ENCODE peak calls at places on chromosomes 1 and 21, in four cellular contexts. G is body of pancreas, H is upper lobe of left lung, V is uterus. J is an unnamed sample.

GRCh38 chr1:118555638-118556037 is 370.6 kb upstream of the SPAG17 start:
- DNase-seq in G (no peak), H (no peak), V (no peak), J (no peak)

GRCh38 chr21:35102488-35103407 is 53.6 kb upstream of the RUNX1 start:
- DNase-seq in G (peak; percentile 67), H (peak; percentile 72), V (no peak), J (no peak)

GRCh38 chr1:203074610-203075009 is 11.2 kb downstream of the MYOG start:
- DNase-seq in G (no peak), H (no peak), V (no peak), J (no peak)

GRCh38 chr1:9594471-9595155 is 5.9 kb downstream of the TMEM201 start:
- DNase-seq in G (no peak), H (no peak), V (no peak), J (no peak)

GRCh38 chr1:240508201-240508600 is 103.8 kb downstream of the GREM2 start:
- DNase-seq in G (no peak), H (no peak), V (no peak), J (no peak)

GRCh38 chr1:224592636-224593579 is 23.2 kb upstream of the CNIH3 start:
- DNase-seq in G (peak; percentile 25), H (no peak), V (no peak), J (peak; percentile 48)

GRCh38 chr1:19765623-19766022 is 34.1 kb downstream of the TMCO4 start:
- DNase-seq in G (no peak), H (no peak), V (no peak), J (peak; percentile 78)

GRCh38 chr1:43648448-43648847 is 1.5 kb upstream of the KDM4A start:
- DNase-seq in G (no peak), H (no peak), V (no peak), J (no peak)

GRCh38 chr1:43947061-43947889 is 525 bp downstream of the IPO13 start:
- DNase-seq in G (no peak), H (no peak), V (peak; percentile 43), J (no peak)

GRCh38 chr1:23557471-23558124 is 1.7 kb downstream of the ID3 start:
- DNase-seq in G (no peak), H (no peak), V (no peak), J (no peak)

GRCh38 chr21:43919871-43920801 is 55.1 kb downstream of the AGPAT3 start:
- DNase-seq in G (no peak), H (no peak), V (no peak), J (no peak)

GRCh38 chr1:217494767-217495166 is 136.1 kb downstream of the GPATCH2 start:
- DNase-seq in G (no peak), H (no peak), V (no peak), J (no peak)

GRCh38 chr1:156476501-156477298 is 23.9 kb downstream of the MEF2D start:
- DNase-seq in G (no peak), H (no peak), V (peak; percentile 69), J (peak; percentile 90)

GRCh38 chr1:9894115-9894514 is 16.0 kb downstream of the CTNNBIP1 start:
- DNase-seq in G (no peak), H (no peak), V (no peak), J (no peak)

GRCh38 chr1:224851850-224852261 is 77.6 kb upstream of the DNAH14 start:
- DNase-seq in G (peak; percentile 89), H (no peak), V (no peak), J (no peak)

GRCh38 chr1:218299416-218299815 is 14.3 kb downstream of the RRP15 start:
- DNase-seq in G (no peak), H (no peak), V (no peak), J (no peak)

GRCh38 chr1:66533804-66534745 is at the start of gene SGIP1:
- DNase-seq in G (peak; percentile 19), H (peak; percentile 49), V (peak; percentile 64), J (no peak)

GRCh38 chr1:46519209-46519608 is 29.6 kb downstream of the DMBX1 start:
- DNase-seq in G (no peak), H (no peak), V (no peak), J (no peak)

DNA sequence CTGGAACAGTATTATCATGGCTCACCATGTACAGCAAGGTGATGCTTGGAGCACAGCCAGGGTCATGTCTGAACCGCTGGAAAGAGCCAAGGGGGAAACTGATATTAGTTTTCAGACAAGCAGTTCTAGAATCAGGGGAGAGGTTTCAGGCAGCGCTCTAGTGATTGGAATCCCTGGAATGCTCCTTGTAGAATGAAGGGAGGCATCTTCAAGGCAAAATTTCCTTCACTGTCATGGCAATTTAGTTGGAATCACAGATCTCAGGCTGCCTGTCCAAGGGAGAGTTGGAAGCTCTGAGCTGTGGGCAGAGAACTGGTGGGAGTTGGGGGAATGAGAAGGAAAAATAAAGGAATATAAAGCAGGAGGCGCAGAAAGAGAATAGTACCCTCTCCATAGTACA is 737.1 kb downstream of the PTPRU start:
- DNase-seq in G (no peak), H (no peak), V (no peak), J (no peak)
- TF ChIP-seq POLR2A in G (no peak), H (no peak), V (no peak), J (no peak)

DNA sequence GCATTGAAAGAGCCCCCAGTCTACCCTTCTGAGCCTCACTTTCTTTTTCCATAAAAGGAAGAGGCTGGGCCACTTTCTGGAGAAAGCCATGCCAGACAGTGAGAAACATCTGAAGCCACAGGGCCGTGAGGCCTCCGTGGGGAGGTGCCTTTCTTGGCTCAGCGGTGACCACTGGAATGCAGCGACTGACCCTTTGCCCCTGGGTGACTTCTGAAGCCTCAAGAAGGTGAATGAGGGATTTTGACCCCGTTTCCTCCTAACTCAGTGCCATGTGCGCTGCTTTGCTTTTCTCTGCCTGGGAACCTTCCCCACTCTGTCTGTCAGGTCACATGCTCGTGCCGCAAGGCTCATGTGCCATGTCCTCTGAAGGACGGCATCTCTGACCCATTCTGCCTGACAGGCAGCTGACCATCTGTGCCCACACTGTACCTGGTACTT is 44.7 kb upstream of the A3GALT2 start:
- DNase-seq in G (no peak), H (no peak), V (peak; percentile 67), J (no peak)
- TF ChIP-seq POLR2A in G (no peak), H (no peak), V (no peak), J (no peak)

GRCh38 chr1:21439721-21440629 is at the start of gene NBPF3:
- DNase-seq in G (peak; percentile 92), H (peak; percentile 93), V (peak; percentile 85), J (peak; percentile 54)
- TF ChIP-seq POLR2A in G (peak; percentile 60), H (peak; percentile 20), V (peak; percentile 78), J (peak; percentile 31)

DNA sequence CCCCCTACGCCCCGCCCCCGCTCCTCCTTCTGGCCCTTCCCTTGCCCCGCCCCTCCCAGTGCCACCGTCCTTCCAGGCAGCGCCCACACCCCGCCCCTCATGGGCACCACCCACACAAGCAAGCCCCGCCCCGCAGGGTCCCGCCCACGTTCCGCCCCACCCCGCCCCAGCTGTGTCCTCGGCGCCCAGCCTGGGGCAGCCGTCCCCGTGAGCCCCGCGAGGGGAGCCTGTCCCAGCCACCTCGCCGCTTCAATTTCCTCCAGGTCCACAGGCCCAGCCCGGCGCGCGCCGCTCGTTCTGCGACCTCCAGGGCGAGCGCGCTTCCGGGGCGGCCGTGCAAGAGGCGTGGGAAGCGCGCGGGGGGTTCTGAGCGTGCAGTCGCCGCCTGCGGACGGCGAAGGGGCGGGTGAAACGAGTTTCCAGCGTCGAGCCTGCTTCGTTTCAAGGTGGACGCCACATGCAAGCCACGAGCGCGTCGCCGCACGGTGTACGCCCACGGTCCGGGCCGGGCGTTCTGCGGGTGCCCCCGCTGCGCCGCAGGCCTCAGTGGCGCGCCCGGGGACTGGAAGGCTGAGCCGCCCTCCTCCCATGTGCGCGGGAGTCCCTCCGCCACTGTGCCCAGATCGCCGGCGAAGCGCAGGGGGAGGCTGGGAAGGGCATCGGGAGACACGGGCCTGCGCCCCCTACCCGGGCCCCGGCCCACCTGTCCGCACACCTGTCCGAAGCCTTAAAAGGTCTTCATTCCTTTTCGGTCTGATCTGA is 10.8 kb upstream of the FAAP20 start:
- DNase-seq in G (peak; percentile 97), H (peak; percentile 99), V (peak; percentile 96), J (peak; percentile 69)
- TF ChIP-seq POLR2A in G (peak; percentile 54), H (no peak), V (peak; percentile 65), J (no peak)

GRCh38 chr1:181504294-181505115 is 21.2 kb downstream of the CACNA1E start:
- DNase-seq in G (no peak), H (no peak), V (no peak), J (peak; percentile 28)
- TF ChIP-seq POLR2A in G (no peak), H (no peak), V (no peak), J (no peak)

GRCh38 chr1:197776348-197777082 is 1.2 kb upstream of the DENND1B start:
- DNase-seq in G (no peak), H (no peak), V (no peak), J (peak; percentile 33)

GRCh38 chr1:197773856-197774255 is 1.4 kb downstream of the DENND1B start:
- DNase-seq in G (no peak), H (no peak), V (no peak), J (no peak)

GRCh38 chr1:197775282-197776262 is at the start of gene DENND1B:
- DNase-seq in G (peak; percentile 88), H (peak; percentile 94), V (peak; percentile 44), J (peak; percentile 16)

GRCh38 chr1:197771904-197772561 is 3.2 kb downstream of the DENND1B start:
- DNase-seq in G (no peak), H (no peak), V (no peak), J (no peak)

GRCh38 chr1:197774691-197775281 is 494 bp downstream of the DENND1B start:
- DNase-seq in G (peak; percentile 56), H (peak; percentile 62), V (peak; percentile 49), J (peak; percentile 23)
- TF ChIP-seq POLR2A in G (no peak), H (no peak), V (no peak), J (no peak)

GRCh38 chr21:25509862-25510261 is 97.4 kb downstream of the MRPL39 start:
- DNase-seq in G (no peak), H (no peak), V (no peak), J (no peak)
- TF ChIP-seq POLR2A in G (no peak), H (no peak), V (no peak), J (no peak)

J was measured in H54.